ENCODE peak calls at places on chromosomes 5 and 9, in nine cellular contexts. One of them, this sample, is unnamed. For H4K20me1, the result is how much of the 10 kb centered on the place peaks cover.

GRCh38 chr9:129676970-129677369 is 11.5 kb downstream of the PRRX2 start:
- DNase-seq in GM23338: no peak
- DNase-seq in neural progenitor cell: no peak
- DNase-seq in K562: no peak
- DNase-seq in fibroblast of lung: no peak
- DNase-seq in SK-N-SH: peak
- DNase-seq in hepatocyte: no peak
- DNase-seq in mammary epithelial cell: no peak
- DNase-seq in Karpas-422: no peak
- DNase-seq in this sample: no peak

GRCh38 chr9:124011460-124012301 is at the start of gene LHX2:
- DNase-seq in GM23338: peak
- DNase-seq in neural progenitor cell: peak
- DNase-seq in K562: peak
- DNase-seq in fibroblast of lung: peak
- DNase-seq in SK-N-SH: peak
- DNase-seq in hepatocyte: peak
- DNase-seq in mammary epithelial cell: peak
- DNase-seq in Karpas-422: no peak
- DNase-seq in this sample: no peak

GRCh38 chr9:137462396-137463193 is 3.5 kb upstream of the NSMF start:
- DNase-seq in GM23338: no peak
- DNase-seq in neural progenitor cell: no peak
- DNase-seq in K562: no peak
- DNase-seq in fibroblast of lung: no peak
- DNase-seq in SK-N-SH: no peak
- DNase-seq in hepatocyte: no peak
- DNase-seq in mammary epithelial cell: no peak
- DNase-seq in Karpas-422: no peak
- DNase-seq in this sample: no peak

GRCh38 chr9:111974092-111974681 is 77.6 kb downstream of the UGCG start:
- DNase-seq in GM23338: no peak
- DNase-seq in neural progenitor cell: no peak
- DNase-seq in K562: no peak
- DNase-seq in fibroblast of lung: peak
- DNase-seq in SK-N-SH: no peak
- DNase-seq in hepatocyte: peak
- DNase-seq in mammary epithelial cell: no peak
- DNase-seq in Karpas-422: no peak
- DNase-seq in this sample: peak

GRCh38 chr5:62083661-62084060 is 222.3 kb upstream of the KIF2A start:
- DNase-seq in GM23338: no peak
- DNase-seq in neural progenitor cell: no peak
- DNase-seq in K562: no peak
- DNase-seq in fibroblast of lung: no peak
- DNase-seq in SK-N-SH: no peak
- DNase-seq in hepatocyte: no peak
- DNase-seq in mammary epithelial cell: peak
- DNase-seq in Karpas-422: no peak
- DNase-seq in this sample: no peak

GRCh38 chr5:158200624-158201023 is 341.7 kb upstream of the CLINT1 start:
- DNase-seq in GM23338: no peak
- DNase-seq in neural progenitor cell: no peak
- DNase-seq in K562: no peak
- DNase-seq in fibroblast of lung: no peak
- DNase-seq in SK-N-SH: no peak
- DNase-seq in hepatocyte: no peak
- DNase-seq in mammary epithelial cell: no peak
- DNase-seq in Karpas-422: no peak
- DNase-seq in this sample: no peak

GRCh38 chr9:13244190-13244589 is 35.3 kb downstream of the MPDZ start:
- DNase-seq in GM23338: no peak
- DNase-seq in neural progenitor cell: no peak
- DNase-seq in K562: no peak
- DNase-seq in fibroblast of lung: no peak
- DNase-seq in SK-N-SH: no peak
- DNase-seq in hepatocyte: no peak
- DNase-seq in mammary epithelial cell: no peak
- DNase-seq in Karpas-422: no peak
- DNase-seq in this sample: no peak

GRCh38 chr9:106708147-106708838 is 154.7 kb upstream of the ZNF462 start:
- DNase-seq in GM23338: no peak
- DNase-seq in neural progenitor cell: no peak
- DNase-seq in K562: no peak
- DNase-seq in fibroblast of lung: peak
- DNase-seq in SK-N-SH: no peak
- DNase-seq in hepatocyte: no peak
- DNase-seq in mammary epithelial cell: no peak
- DNase-seq in Karpas-422: no peak
- DNase-seq in this sample: no peak

GRCh38 chr9:77927265-77927664 is 104.3 kb downstream of the GNAQ start:
- DNase-seq in GM23338: no peak
- DNase-seq in neural progenitor cell: no peak
- DNase-seq in K562: no peak
- DNase-seq in fibroblast of lung: peak
- DNase-seq in SK-N-SH: no peak
- DNase-seq in hepatocyte: no peak
- DNase-seq in mammary epithelial cell: no peak
- DNase-seq in Karpas-422: no peak
- DNase-seq in this sample: no peak

GRCh38 chr9:77929942-77930341 is 101.7 kb downstream of the GNAQ start:
- DNase-seq in GM23338: no peak
- DNase-seq in neural progenitor cell: no peak
- DNase-seq in K562: no peak
- DNase-seq in fibroblast of lung: no peak
- DNase-seq in SK-N-SH: peak
- DNase-seq in hepatocyte: no peak
- DNase-seq in mammary epithelial cell: no peak
- DNase-seq in Karpas-422: no peak
- DNase-seq in this sample: no peak

GRCh38 chr9:77935974-77936373 is 95.6 kb downstream of the GNAQ start:
- DNase-seq in GM23338: no peak
- DNase-seq in neural progenitor cell: no peak
- DNase-seq in K562: no peak
- DNase-seq in fibroblast of lung: no peak
- DNase-seq in SK-N-SH: no peak
- DNase-seq in hepatocyte: no peak
- DNase-seq in mammary epithelial cell: no peak
- DNase-seq in Karpas-422: peak
- DNase-seq in this sample: no peak

GRCh38 chr9:77933976-77934375 is 97.6 kb downstream of the GNAQ start:
- DNase-seq in GM23338: no peak
- DNase-seq in neural progenitor cell: no peak
- DNase-seq in K562: peak
- DNase-seq in fibroblast of lung: no peak
- DNase-seq in SK-N-SH: no peak
- DNase-seq in hepatocyte: no peak
- DNase-seq in mammary epithelial cell: no peak
- DNase-seq in Karpas-422: no peak
- DNase-seq in this sample: no peak

DNA sequence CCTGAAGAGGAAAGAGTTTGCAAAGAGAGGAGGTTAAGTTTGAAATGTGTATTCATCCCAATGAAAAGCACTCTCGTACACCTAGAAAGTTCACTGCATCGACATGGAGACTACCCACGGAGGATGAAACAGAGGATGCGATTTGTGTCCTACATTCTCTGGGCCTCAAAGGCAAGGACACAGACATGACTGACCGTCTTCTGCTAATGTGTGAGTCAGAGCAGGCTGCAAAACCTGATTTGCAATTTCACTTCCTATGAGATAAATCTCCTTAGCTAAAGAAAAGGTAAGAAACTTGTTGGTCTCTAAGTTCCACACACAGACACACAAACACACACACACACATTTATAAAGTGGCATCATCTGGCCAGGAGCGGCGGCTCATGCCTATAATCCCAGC is 98.6 kb downstream of the GNAQ start:
- DNase-seq in GM23338: no peak
- DNase-seq in neural progenitor cell: no peak
- DNase-seq in K562: peak
- DNase-seq in fibroblast of lung: peak
- DNase-seq in SK-N-SH: no peak
- DNase-seq in hepatocyte: no peak
- DNase-seq in mammary epithelial cell: peak
- DNase-seq in Karpas-422: no peak
- DNase-seq in this sample: peak
- H4K20me1 ChIP-seq in GM23338: under half
- H4K20me1 ChIP-seq in neural progenitor cell: under half
- H4K20me1 ChIP-seq in K562: under half
- H4K20me1 ChIP-seq in fibroblast of lung: under half
- H4K20me1 ChIP-seq in SK-N-SH: under half
- H4K20me1 ChIP-seq in hepatocyte: under half
- H4K20me1 ChIP-seq in mammary epithelial cell: under half
- H4K20me1 ChIP-seq in Karpas-422: under half
- H4K20me1 ChIP-seq in this sample: under half

DNA sequence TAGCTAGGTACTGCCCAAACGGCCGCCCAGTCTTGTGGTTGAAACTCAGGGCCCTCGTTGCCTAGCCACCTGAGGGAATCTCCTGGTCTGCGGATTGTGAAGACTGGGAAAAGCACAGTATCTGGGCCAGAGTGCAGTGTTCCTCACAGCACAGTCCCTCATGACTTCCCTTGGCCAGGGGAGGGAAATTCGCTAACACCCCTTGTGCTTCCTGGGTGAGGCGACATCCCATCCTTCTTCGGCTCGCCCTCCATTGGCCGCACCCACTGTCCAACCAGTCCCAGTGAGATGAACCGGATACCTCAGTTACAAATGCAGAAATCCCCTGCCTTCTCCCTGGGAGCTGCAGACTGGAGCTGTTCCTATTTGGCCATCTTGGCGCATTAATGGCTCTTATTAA is 250.5 kb downstream of the FER start:
- DNase-seq in GM23338: no peak
- DNase-seq in neural progenitor cell: no peak
- DNase-seq in K562: no peak
- DNase-seq in fibroblast of lung: no peak
- DNase-seq in SK-N-SH: no peak
- DNase-seq in hepatocyte: no peak
- DNase-seq in mammary epithelial cell: no peak
- DNase-seq in Karpas-422: no peak
- DNase-seq in this sample: no peak
- H3K4me2 ChIP-seq in GM23338: no peak
- H3K4me2 ChIP-seq in neural progenitor cell: no peak
- H3K4me2 ChIP-seq in K562: no peak
- H3K4me2 ChIP-seq in fibroblast of lung: no peak
- H3K4me2 ChIP-seq in SK-N-SH: no peak
- H3K4me2 ChIP-seq in hepatocyte: no peak
- H3K4me2 ChIP-seq in mammary epithelial cell: no peak
- H3K4me2 ChIP-seq in Karpas-422: no peak
- H3K4me2 ChIP-seq in this sample: no peak

DNA sequence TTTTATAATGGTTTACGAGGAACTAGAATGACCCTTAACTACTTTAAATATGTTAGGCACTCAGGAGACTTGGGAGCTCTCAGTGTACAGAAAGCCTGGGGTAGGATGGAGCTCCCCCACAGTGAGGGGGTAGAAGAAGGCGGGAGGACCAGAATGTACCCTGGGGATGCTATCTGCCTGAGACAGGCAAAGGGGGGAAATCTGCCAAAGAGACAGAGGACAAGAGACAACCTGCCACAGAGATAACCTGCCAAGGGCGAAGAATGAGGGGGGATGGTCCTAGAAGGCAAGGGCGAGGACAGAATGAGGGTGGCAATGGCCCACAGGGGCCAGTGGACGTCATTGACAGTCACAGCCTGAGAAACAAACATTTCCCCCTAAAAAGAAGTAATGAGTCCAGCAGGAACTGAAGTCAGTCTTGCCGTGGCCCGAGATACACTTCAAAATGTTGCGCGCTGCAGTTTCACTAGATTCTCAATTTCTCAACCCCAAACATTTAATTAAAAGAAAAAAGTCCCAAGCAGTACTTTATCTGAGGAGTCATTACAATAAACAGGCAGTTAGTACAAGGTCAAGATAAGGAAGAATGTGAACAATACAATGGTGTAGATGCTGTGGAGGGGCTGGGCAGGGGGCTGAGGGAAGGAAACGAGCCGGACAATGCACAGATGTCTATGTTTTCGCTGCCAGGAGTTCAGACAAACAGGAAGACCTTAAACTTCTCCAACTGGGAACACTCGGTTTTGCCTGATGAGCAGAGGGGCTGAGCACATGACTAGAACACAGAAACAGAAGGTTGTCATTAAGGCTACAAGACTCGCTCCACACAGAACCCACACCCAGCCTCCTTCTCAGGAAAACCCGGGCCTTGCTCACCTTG is 125.0 kb downstream of the LHFPL2 start:
- DNase-seq in GM23338: no peak
- DNase-seq in neural progenitor cell: no peak
- DNase-seq in K562: peak
- DNase-seq in fibroblast of lung: no peak
- DNase-seq in SK-N-SH: no peak
- DNase-seq in hepatocyte: no peak
- DNase-seq in mammary epithelial cell: no peak
- DNase-seq in Karpas-422: no peak
- DNase-seq in this sample: no peak
- H3K4me3 ChIP-seq in GM23338: no peak
- H3K4me3 ChIP-seq in neural progenitor cell: no peak
- H3K4me3 ChIP-seq in K562: no peak
- H3K4me3 ChIP-seq in fibroblast of lung: no peak
- H3K4me3 ChIP-seq in SK-N-SH: no peak
- H3K4me3 ChIP-seq in hepatocyte: no peak
- H3K4me3 ChIP-seq in mammary epithelial cell: no peak
- H3K4me3 ChIP-seq in Karpas-422: no peak
- H3K4me3 ChIP-seq in this sample: no peak

GRCh38 chr9:130888146-130888885 is 8.3 kb downstream of the QRFP start:
- DNase-seq in GM23338: no peak
- DNase-seq in neural progenitor cell: no peak
- DNase-seq in K562: no peak
- DNase-seq in fibroblast of lung: no peak
- DNase-seq in SK-N-SH: no peak
- DNase-seq in hepatocyte: no peak
- DNase-seq in mammary epithelial cell: no peak
- DNase-seq in Karpas-422: no peak
- DNase-seq in this sample: no peak

GRCh38 chr9:130885422-130886375 is 10.9 kb downstream of the QRFP start:
- DNase-seq in GM23338: no peak
- DNase-seq in neural progenitor cell: no peak
- DNase-seq in K562: no peak
- DNase-seq in fibroblast of lung: no peak
- DNase-seq in SK-N-SH: no peak
- DNase-seq in hepatocyte: no peak
- DNase-seq in mammary epithelial cell: peak
- DNase-seq in Karpas-422: no peak
- DNase-seq in this sample: no peak

GRCh38 chr9:130886981-130887380 is 9.6 kb downstream of the QRFP start:
- DNase-seq in GM23338: no peak
- DNase-seq in neural progenitor cell: no peak
- DNase-seq in K562: no peak
- DNase-seq in fibroblast of lung: no peak
- DNase-seq in SK-N-SH: peak
- DNase-seq in hepatocyte: no peak
- DNase-seq in mammary epithelial cell: no peak
- DNase-seq in Karpas-422: no peak
- DNase-seq in this sample: no peak

GRCh38 chr9:130890124-130890523 is 6.5 kb downstream of the QRFP start:
- DNase-seq in GM23338: no peak
- DNase-seq in neural progenitor cell: no peak
- DNase-seq in K562: no peak
- DNase-seq in fibroblast of lung: no peak
- DNase-seq in SK-N-SH: peak
- DNase-seq in hepatocyte: no peak
- DNase-seq in mammary epithelial cell: no peak
- DNase-seq in Karpas-422: no peak
- DNase-seq in this sample: no peak

DNA sequence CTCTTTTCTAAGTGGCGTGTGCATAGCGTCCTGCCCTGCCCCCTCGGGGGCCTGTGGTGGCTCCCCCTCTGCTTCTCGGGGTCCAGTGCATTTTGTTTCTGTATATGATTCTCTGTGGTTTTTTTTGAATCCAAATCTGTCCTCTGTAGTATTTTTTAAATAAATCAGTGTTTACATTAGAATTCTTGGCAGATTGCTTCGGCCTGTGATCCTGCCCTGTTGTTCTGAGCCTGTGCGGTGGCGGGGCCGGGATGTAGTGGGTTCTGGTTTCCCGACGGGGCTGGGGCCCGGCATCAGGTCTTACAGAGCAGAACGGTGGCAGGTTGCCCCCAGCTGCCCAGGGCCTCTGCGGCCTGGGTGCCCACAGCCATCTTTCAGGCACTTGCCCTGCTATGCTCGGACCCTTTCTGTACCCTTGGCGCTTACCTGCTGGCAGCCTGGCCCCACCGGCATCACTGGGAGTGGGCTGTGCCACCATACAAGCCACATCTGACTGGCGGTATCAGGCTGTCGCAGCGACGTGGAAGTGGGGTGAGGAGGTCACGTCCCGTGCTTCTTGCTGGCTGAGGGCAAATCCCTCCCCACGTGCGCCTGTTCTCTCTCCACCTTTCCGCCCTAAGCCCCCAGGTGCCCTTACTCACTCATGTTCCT is 9.0 kb downstream of the QRFP start:
- DNase-seq in GM23338: no peak
- DNase-seq in neural progenitor cell: no peak
- DNase-seq in K562: no peak
- DNase-seq in fibroblast of lung: no peak
- DNase-seq in SK-N-SH: no peak
- DNase-seq in hepatocyte: no peak
- DNase-seq in mammary epithelial cell: no peak
- DNase-seq in Karpas-422: no peak
- DNase-seq in this sample: no peak
- H4K20me1 ChIP-seq in GM23338: under half
- H4K20me1 ChIP-seq in neural progenitor cell: half or more
- H4K20me1 ChIP-seq in K562: half or more
- H4K20me1 ChIP-seq in fibroblast of lung: under half
- H4K20me1 ChIP-seq in SK-N-SH: half or more
- H4K20me1 ChIP-seq in hepatocyte: under half
- H4K20me1 ChIP-seq in mammary epithelial cell: under half
- H4K20me1 ChIP-seq in Karpas-422: under half
- H4K20me1 ChIP-seq in this sample: under half

This sample was measured in PC-9.